ENCODE peak calls at places on chromosomes 12 and 14, in four cellular contexts. F is MM.1S, M is BJ, T is stomach. K is an unnamed sample.
A peak's percentile ranks its signal among the peaks of the same experiment; 100 is the strongest.

GRCh38 chr14:69606258-69606657 is 5.1 kb upstream of the SUSD6 start:
- DNase-seq in T (no peak), M (no peak), F (no peak), K (no peak)

GRCh38 chr12:2023365-2023764 is 19.1 kb upstream of the DCP1B start:
- DNase-seq in F (no peak), T (no peak), M (no peak), K (no peak)

GRCh38 chr12:33825442-33825841 is 196.9 kb upstream of the ALG10 start:
- DNase-seq in F (no peak), T (no peak), M (no peak), K (no peak)

GRCh38 chr12:89082354-89082753 is 269.9 kb downstream of the DUSP6 start:
- DNase-seq in F (no peak), T (no peak), M (no peak), K (no peak)

GRCh38 chr12:131132118-131132892 is 178.6 kb downstream of the ADGRD1 start:
- DNase-seq in T (peak; percentile 64), M (no peak), F (peak; percentile 37), K (peak; percentile 51)

GRCh38 chr12:121718653-121719239 is 6.2 kb downstream of the TMEM120B start:
- DNase-seq in F (peak; percentile 83), M (no peak), T (no peak), K (no peak)

GRCh38 chr12:107368586-107368985 is 275.2 kb upstream of the CRY1 start:
- DNase-seq in F (no peak), T (no peak), M (no peak), K (no peak)

GRCh38 chr12:76029982-76030377 is 1.6 kb downstream of the PHLDA1 start:
- DNase-seq in M (no peak), T (no peak), F (peak; percentile 19), K (peak; percentile 68)

GRCh38 chr14:96762650-96763049 is 34.5 kb upstream of the VRK1 start:
- DNase-seq in T (no peak), F (peak; percentile 39), M (no peak), K (peak; percentile 57)

GRCh38 chr12:38053655-38054464 is 262.7 kb upstream of the ALG10B start:
- DNase-seq in T (peak; percentile 70), F (peak; percentile 73), M (no peak), K (no peak)

GRCh38 chr14:22980672-22981089 is 1.7 kb downstream of the AJUBA start:
- DNase-seq in M (no peak), T (peak; percentile 57), F (no peak), K (peak; percentile 43)

GRCh38 chr14:60212503-60213371 is 36.3 kb upstream of the PPM1A start:
- DNase-seq in T (no peak), M (no peak), F (peak; percentile 37), K (no peak)

GRCh38 chr14:29215853-29216252 is 449.3 kb downstream of the FOXG1 start:
- DNase-seq in F (no peak), T (no peak), M (no peak), K (peak; percentile 67)

GRCh38 chr14:59190372-59190771 is 1.9 kb downstream of the DAAM1 start:
- DNase-seq in F (no peak), T (no peak), M (no peak), K (no peak)

GRCh38 chr14:41303506-41303905 is 303.2 kb upstream of the LRFN5 start:
- DNase-seq in T (no peak), M (no peak), F (no peak), K (no peak)

GRCh38 chr12:96710127-96710745 is 196.8 kb upstream of the NEDD1 start:
- DNase-seq in T (no peak), M (no peak), F (no peak), K (no peak)

GRCh38 chr14:32408018-32408417 is 78.9 kb downstream of the AKAP6 start:
- DNase-seq in F (no peak), T (peak; percentile 26), M (no peak), K (peak; percentile 13)

GRCh38 chr12:24012528-24012927 is 63.1 kb upstream of the SOX5 start:
- DNase-seq in F (no peak), T (no peak), M (no peak), K (peak; percentile 43)

GRCh38 chr12:129966086-129966640 is 62.3 kb upstream of the TMEM132D start:
- DNase-seq in T (no peak), F (no peak), M (no peak), K (no peak)

GRCh38 chr12:53101931-53102781 is 1.1 kb upstream of the SOAT2 start:
- DNase-seq in M (no peak), T (no peak), F (peak; percentile 11), K (no peak)

GRCh38 chr14:101591121-101591520 is 29.8 kb downstream of the DIO3 start:
- DNase-seq in M (no peak), F (no peak), T (peak; percentile 21), K (no peak)

GRCh38 chr12:16523570-16524331 is 82.2 kb downstream of the LMO3 start:
- DNase-seq in M (no peak), T (no peak), F (no peak), K (peak; percentile 22)

GRCh38 chr14:29926701-29927595 is 699 bp downstream of the PRKD1 start:
- DNase-seq in F (peak; percentile 40), T (peak; percentile 67), M (no peak), K (peak; percentile 32)

GRCh38 chr14:95875831-95876768 is 532 bp upstream of the TUNAR start:
- DNase-seq in M (no peak), F (no peak), T (no peak), K (no peak)

GRCh38 chr14:102917469-102918211 is 4.8 kb upstream of the AMN start:
- DNase-seq in F (peak; percentile 13), M (no peak), T (peak; percentile 62), K (peak; percentile 39)

GRCh38 chr14:100827751-100828447 is 2.0 kb downstream of the MEG3 start:
- DNase-seq in T (no peak), F (no peak), M (no peak), K (peak; percentile 79)

GRCh38 chr12:92070864-92071445 is 74.7 kb downstream of the BTG1 start:
- DNase-seq in F (no peak), M (no peak), T (peak; percentile 51), K (no peak)
- TF ChIP-seq CTCF in F (no peak), M (no peak), T (no peak), K (no peak)

GRCh38 chr12:104290320-104290719 is 13.2 kb upstream of the EID3 start:
- DNase-seq in M (no peak), T (no peak), F (no peak), K (peak; percentile 34)
- H3K4me3 ChIP-seq in M (peak overlapping the region; percentile 91), T (no peak overlapping the region), F (no peak overlapping the region), K (peak overlapping the region; percentile 97)

GRCh38 chr12:80710727-80711066 is 3.3 kb downstream of the MYF6 start:
- DNase-seq in M (no peak), T (no peak), F (no peak), K (no peak)
- TF ChIP-seq CTCF in M (no peak), T (no peak), F (no peak), K (no peak)

GRCh38 chr14:20680363-20680762 is 4.0 kb upstream of the RNASE4 start:
- DNase-seq in T (no peak), F (peak; percentile 36), M (no peak), K (no peak)
- H3K4me3 ChIP-seq in T (no peak overlapping the region), F (peak overlapping the region; percentile 67), M (no peak overlapping the region), K (no peak overlapping the region)

GRCh38 chr14:77026930-77027537 is 1.5 kb downstream of the IRF2BPL start:
- DNase-seq in M (no peak), T (peak; percentile 54), F (no peak), K (peak; percentile 49)
- TF ChIP-seq CTCF in M (no peak), T (no peak), F (no peak), K (no peak)

DNA sequence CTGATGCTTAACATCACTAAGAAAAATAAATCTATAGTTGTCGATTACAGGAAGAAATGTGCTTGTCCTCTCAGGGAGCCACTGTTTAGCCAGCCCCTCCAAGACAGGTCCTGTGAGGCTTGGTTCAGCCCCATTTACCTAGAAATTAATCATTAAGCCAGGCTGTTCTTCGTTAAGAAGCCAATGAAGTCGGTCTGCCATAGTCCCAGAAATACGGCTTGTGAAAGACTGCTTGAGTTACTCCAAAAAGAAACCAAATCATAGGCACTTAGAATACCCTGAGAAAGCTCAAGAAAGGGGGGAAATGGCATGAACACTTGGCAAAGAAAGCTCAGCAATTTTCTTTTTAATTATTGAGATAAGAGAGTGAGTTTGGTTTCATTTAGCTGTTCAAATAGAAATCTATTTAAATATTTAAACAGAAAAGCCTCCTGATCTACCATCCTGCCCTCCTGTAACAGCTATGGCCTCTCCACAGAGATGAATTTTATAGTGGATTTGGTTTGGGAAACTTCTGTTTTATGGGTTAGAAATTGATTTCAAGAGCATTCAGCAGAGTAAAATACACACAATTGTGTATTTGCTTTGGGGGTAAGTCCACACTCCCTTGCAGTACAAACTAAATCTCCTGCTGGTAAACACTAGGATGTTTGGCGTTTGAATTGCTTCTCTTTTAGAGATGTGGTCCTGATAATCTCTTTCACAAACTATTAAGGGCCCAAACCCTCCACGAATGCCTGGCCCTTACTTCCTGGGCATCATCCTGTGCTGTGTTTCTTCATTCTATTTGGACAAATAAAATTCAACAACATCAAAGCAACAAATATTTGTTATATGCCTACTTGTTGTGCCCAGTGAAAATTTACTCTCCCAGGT is 234.4 kb downstream of the SEC23A start:
- DNase-seq in F (no peak), T (no peak), M (no peak), K (no peak)
- H3K4me3 ChIP-seq in F (no peak overlapping the region), T (no peak overlapping the region), M (no peak overlapping the region), K (no peak overlapping the region)

GRCh38 chr14:80930095-80930494 is 11.4 kb downstream of the CEP128 start:
- DNase-seq in T (no peak), F (no peak), M (no peak), K (no peak)

GRCh38 chr14:80926706-80927384 is 14.7 kb downstream of the CEP128 start:
- DNase-seq in T (no peak), M (no peak), F (no peak), K (peak; percentile 18)

GRCh38 chr14:80924365-80925103 is 17.0 kb downstream of the CEP128 start:
- DNase-seq in F (no peak), T (no peak), M (no peak), K (no peak)

GRCh38 chr14:80930836-80931389 is 10.6 kb downstream of the CEP128 start:
- DNase-seq in T (no peak), F (peak; percentile 88), M (peak; percentile 58), K (peak; percentile 62)

DNA sequence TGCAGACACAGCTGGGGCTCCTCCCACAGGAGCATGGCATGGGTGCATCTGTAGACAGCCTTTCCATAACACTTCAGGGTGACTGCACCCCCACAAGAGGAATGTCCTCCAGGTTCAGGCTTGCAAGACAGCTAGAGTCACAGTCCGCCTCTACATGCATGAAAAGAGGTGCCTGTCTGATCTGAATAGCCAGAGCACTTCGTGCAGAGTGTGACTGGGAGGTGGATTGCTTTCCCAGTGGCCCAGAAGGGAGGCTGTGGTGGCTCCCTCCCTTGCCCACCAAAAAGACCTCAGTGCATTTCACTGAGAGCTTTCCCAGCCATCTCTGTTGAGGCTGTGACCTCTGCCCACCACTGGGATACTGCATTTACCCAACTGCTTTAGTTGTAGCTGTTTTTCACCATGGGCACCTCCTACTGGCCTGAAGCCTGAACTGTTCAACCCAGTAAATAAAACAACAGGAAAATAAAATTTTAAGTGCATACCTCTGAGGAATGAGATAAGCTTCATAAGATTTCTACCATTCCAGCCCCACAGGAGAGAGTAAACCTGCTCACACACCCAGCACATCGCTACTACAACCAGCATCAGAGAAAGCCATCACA is 14.1 kb downstream of the CEP128 start:
- DNase-seq in F (no peak), T (no peak), M (no peak), K (no peak)
- TF ChIP-seq CTCF in F (no peak), T (no peak), M (no peak), K (no peak)